ENCODE peak calls at places on chromosomes 4 and X, in six cellular contexts. One of them, this sample, is unnamed.

GRCh38 chr4:60089546-60090273 is 1110.4 kb upstream of the ADGRL3 start:
- DNase-seq in CD14-positive monocyte: no peak
- DNase-seq in left ventricle myocardium inferior: no peak
- DNase-seq in AG10803: no peak
- DNase-seq in type B pancreatic cell: no peak
- DNase-seq in brain microvascular endothelial cell: no peak
- DNase-seq in this sample: no peak

GRCh38 chr4:88706574-88706973 is 8.9 kb upstream of the NAP1L5 start:
- DNase-seq in CD14-positive monocyte: no peak
- DNase-seq in left ventricle myocardium inferior: no peak
- DNase-seq in brain microvascular endothelial cell: peak
- DNase-seq in AG10803: peak
- DNase-seq in type B pancreatic cell: no peak
- DNase-seq in this sample: no peak

GRCh38 chrX:49029876-49030275 is 13.3 kb downstream of the TFE3 start:
- DNase-seq in brain microvascular endothelial cell: no peak
- DNase-seq in type B pancreatic cell: no peak
- DNase-seq in CD14-positive monocyte: no peak
- DNase-seq in AG10803: no peak
- DNase-seq in left ventricle myocardium inferior: no peak
- DNase-seq in this sample: no peak

GRCh38 chrX:39859991-39860861 is 237.5 kb downstream of the BCOR start:
- DNase-seq in AG10803: peak
- DNase-seq in CD14-positive monocyte: no peak
- DNase-seq in left ventricle myocardium inferior: no peak
- DNase-seq in type B pancreatic cell: no peak
- DNase-seq in brain microvascular endothelial cell: peak
- DNase-seq in this sample: peak

GRCh38 chr4:34953145-34953799 is 1291.0 kb downstream of the ARAP2 start:
- DNase-seq in brain microvascular endothelial cell: no peak
- DNase-seq in type B pancreatic cell: no peak
- DNase-seq in left ventricle myocardium inferior: no peak
- DNase-seq in CD14-positive monocyte: no peak
- DNase-seq in AG10803: no peak
- DNase-seq in this sample: no peak

GRCh38 chr4:88643932-88644331 is 51.7 kb downstream of the HERC3 start:
- DNase-seq in CD14-positive monocyte: no peak
- DNase-seq in left ventricle myocardium inferior: no peak
- DNase-seq in type B pancreatic cell: no peak
- DNase-seq in AG10803: no peak
- DNase-seq in brain microvascular endothelial cell: no peak
- DNase-seq in this sample: no peak

GRCh38 chr4:82678046-82678445 is 116.3 kb upstream of the TMEM150C start:
- DNase-seq in CD14-positive monocyte: no peak
- DNase-seq in AG10803: no peak
- DNase-seq in type B pancreatic cell: no peak
- DNase-seq in left ventricle myocardium inferior: no peak
- DNase-seq in brain microvascular endothelial cell: no peak
- DNase-seq in this sample: no peak

GRCh38 chr4:25310066-25310824 is 2.3 kb upstream of the ZCCHC4 start:
- DNase-seq in type B pancreatic cell: no peak
- DNase-seq in brain microvascular endothelial cell: no peak
- DNase-seq in AG10803: no peak
- DNase-seq in left ventricle myocardium inferior: no peak
- DNase-seq in CD14-positive monocyte: no peak
- DNase-seq in this sample: no peak

GRCh38 chr4:77310931-77311330 is 153.9 kb downstream of the CCNG2 start:
- DNase-seq in AG10803: peak
- DNase-seq in type B pancreatic cell: no peak
- DNase-seq in left ventricle myocardium inferior: no peak
- DNase-seq in brain microvascular endothelial cell: no peak
- DNase-seq in CD14-positive monocyte: no peak
- DNase-seq in this sample: no peak

GRCh38 chr4:39043697-39044363 is 11.6 kb upstream of the TMEM156 start:
- DNase-seq in CD14-positive monocyte: no peak
- DNase-seq in left ventricle myocardium inferior: no peak
- DNase-seq in type B pancreatic cell: no peak
- DNase-seq in brain microvascular endothelial cell: peak
- DNase-seq in AG10803: no peak
- DNase-seq in this sample: no peak

GRCh38 chr4:10747186-10747585 is 62.6 kb upstream of the CLNK start:
- DNase-seq in CD14-positive monocyte: no peak
- DNase-seq in AG10803: no peak
- DNase-seq in brain microvascular endothelial cell: no peak
- DNase-seq in type B pancreatic cell: no peak
- DNase-seq in left ventricle myocardium inferior: no peak
- DNase-seq in this sample: no peak

GRCh38 chr4:85200106-85200505 is 233.6 kb upstream of the WDFY3 start:
- DNase-seq in brain microvascular endothelial cell: no peak
- DNase-seq in AG10803: no peak
- DNase-seq in left ventricle myocardium inferior: no peak
- DNase-seq in type B pancreatic cell: no peak
- DNase-seq in CD14-positive monocyte: no peak
- DNase-seq in this sample: no peak

GRCh38 chrX:38205037-38205436 is 15.6 kb downstream of the SRPX start:
- DNase-seq in type B pancreatic cell: no peak
- DNase-seq in brain microvascular endothelial cell: no peak
- DNase-seq in left ventricle myocardium inferior: no peak
- DNase-seq in AG10803: no peak
- DNase-seq in CD14-positive monocyte: no peak
- DNase-seq in this sample: no peak

DNA sequence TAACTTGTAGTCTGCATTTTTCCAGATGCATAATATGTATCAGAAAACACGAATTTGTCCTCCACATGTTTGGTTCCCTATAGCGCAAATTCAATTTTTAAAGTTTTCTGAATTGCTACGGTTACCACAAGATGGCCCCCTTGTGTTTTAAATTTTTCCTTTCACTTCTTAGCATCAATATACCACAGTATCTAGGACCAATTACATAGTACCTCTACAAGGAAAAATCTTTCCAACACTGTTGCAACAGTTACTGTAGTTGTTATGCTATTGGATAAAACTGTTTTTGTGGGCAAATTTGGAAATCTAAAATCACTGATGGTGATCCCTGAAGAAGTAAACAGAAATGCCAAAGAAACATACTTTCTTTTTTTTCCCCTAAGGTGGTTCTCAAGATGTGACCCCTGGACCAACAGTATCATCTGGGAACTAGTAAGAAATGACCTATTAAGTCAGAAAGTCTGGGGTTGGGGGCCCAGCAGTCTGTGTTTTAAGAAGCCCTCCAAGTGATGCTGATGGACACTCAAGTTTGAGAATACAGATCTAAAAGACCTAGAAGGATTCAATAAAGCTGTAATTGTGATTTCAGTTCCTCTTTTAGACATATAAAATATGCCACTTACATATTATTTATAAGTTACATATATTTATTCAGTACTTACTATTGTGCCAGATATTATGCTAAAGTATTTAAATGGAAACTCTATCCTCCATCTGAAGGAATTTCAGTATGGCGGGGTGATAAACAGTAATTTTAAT is 3.1 kb downstream of the ZGRF1 start:
- DNase-seq in CD14-positive monocyte: no peak
- DNase-seq in type B pancreatic cell: no peak
- DNase-seq in AG10803: peak
- DNase-seq in left ventricle myocardium inferior: no peak
- DNase-seq in brain microvascular endothelial cell: no peak
- DNase-seq in this sample: no peak
- TF ChIP-seq CTCF in CD14-positive monocyte: peak
- TF ChIP-seq CTCF in type B pancreatic cell: peak
- TF ChIP-seq CTCF in AG10803: peak
- TF ChIP-seq CTCF in left ventricle myocardium inferior: peak
- TF ChIP-seq CTCF in brain microvascular endothelial cell: peak
- TF ChIP-seq CTCF in this sample: no peak

GRCh38 chrX:65537229-65537628 is 2.6 kb upstream of the LAS1L start:
- DNase-seq in left ventricle myocardium inferior: no peak
- DNase-seq in AG10803: peak
- DNase-seq in CD14-positive monocyte: no peak
- DNase-seq in brain microvascular endothelial cell: no peak
- DNase-seq in type B pancreatic cell: no peak
- DNase-seq in this sample: no peak

GRCh38 chrX:65532016-65532415 is 2.6 kb downstream of the LAS1L start:
- DNase-seq in type B pancreatic cell: no peak
- DNase-seq in brain microvascular endothelial cell: no peak
- DNase-seq in AG10803: no peak
- DNase-seq in CD14-positive monocyte: no peak
- DNase-seq in left ventricle myocardium inferior: no peak
- DNase-seq in this sample: no peak

GRCh38 chrX:65536291-65536690 is 1.7 kb upstream of the LAS1L start:
- DNase-seq in AG10803: no peak
- DNase-seq in brain microvascular endothelial cell: no peak
- DNase-seq in CD14-positive monocyte: no peak
- DNase-seq in left ventricle myocardium inferior: no peak
- DNase-seq in type B pancreatic cell: no peak
- DNase-seq in this sample: no peak

GRCh38 chrX:65528705-65529340 is 5.8 kb downstream of the LAS1L start:
- DNase-seq in AG10803: peak
- DNase-seq in type B pancreatic cell: no peak
- DNase-seq in CD14-positive monocyte: no peak
- DNase-seq in brain microvascular endothelial cell: peak
- DNase-seq in left ventricle myocardium inferior: no peak
- DNase-seq in this sample: peak

GRCh38 chrX:65534450-65535292 is at the start of gene LAS1L:
- DNase-seq in brain microvascular endothelial cell: peak
- DNase-seq in CD14-positive monocyte: peak
- DNase-seq in left ventricle myocardium inferior: peak
- DNase-seq in AG10803: peak
- DNase-seq in type B pancreatic cell: peak
- DNase-seq in this sample: peak
- TF ChIP-seq CTCF in brain microvascular endothelial cell: no peak
- TF ChIP-seq CTCF in CD14-positive monocyte: no peak
- TF ChIP-seq CTCF in left ventricle myocardium inferior: no peak
- TF ChIP-seq CTCF in AG10803: no peak
- TF ChIP-seq CTCF in type B pancreatic cell: no peak
- TF ChIP-seq CTCF in this sample: no peak

GRCh38 chr4:113684534-113685091 is 76.9 kb downstream of the CAMK2D start:
- DNase-seq in AG10803: peak
- DNase-seq in CD14-positive monocyte: no peak
- DNase-seq in left ventricle myocardium inferior: peak
- DNase-seq in type B pancreatic cell: no peak
- DNase-seq in brain microvascular endothelial cell: peak
- DNase-seq in this sample: no peak
- TF ChIP-seq CTCF in AG10803: peak
- TF ChIP-seq CTCF in CD14-positive monocyte: no peak
- TF ChIP-seq CTCF in left ventricle myocardium inferior: peak
- TF ChIP-seq CTCF in type B pancreatic cell: peak
- TF ChIP-seq CTCF in brain microvascular endothelial cell: peak
- TF ChIP-seq CTCF in this sample: no peak

GRCh38 chrX:151009582-151009981 is 26.4 kb downstream of the HMGB3 start:
- DNase-seq in AG10803: no peak
- DNase-seq in left ventricle myocardium inferior: no peak
- DNase-seq in CD14-positive monocyte: no peak
- DNase-seq in type B pancreatic cell: no peak
- DNase-seq in brain microvascular endothelial cell: no peak
- DNase-seq in this sample: no peak

GRCh38 chrX:151006410-151007109 is 23.4 kb downstream of the HMGB3 start:
- DNase-seq in CD14-positive monocyte: no peak
- DNase-seq in brain microvascular endothelial cell: no peak
- DNase-seq in type B pancreatic cell: no peak
- DNase-seq in left ventricle myocardium inferior: no peak
- DNase-seq in AG10803: no peak
- DNase-seq in this sample: no peak

GRCh38 chrX:151000901-151001301 is 17.8 kb downstream of the HMGB3 start:
- DNase-seq in brain microvascular endothelial cell: no peak
- DNase-seq in CD14-positive monocyte: no peak
- DNase-seq in type B pancreatic cell: no peak
- DNase-seq in left ventricle myocardium inferior: no peak
- DNase-seq in AG10803: peak
- DNase-seq in this sample: no peak

DNA sequence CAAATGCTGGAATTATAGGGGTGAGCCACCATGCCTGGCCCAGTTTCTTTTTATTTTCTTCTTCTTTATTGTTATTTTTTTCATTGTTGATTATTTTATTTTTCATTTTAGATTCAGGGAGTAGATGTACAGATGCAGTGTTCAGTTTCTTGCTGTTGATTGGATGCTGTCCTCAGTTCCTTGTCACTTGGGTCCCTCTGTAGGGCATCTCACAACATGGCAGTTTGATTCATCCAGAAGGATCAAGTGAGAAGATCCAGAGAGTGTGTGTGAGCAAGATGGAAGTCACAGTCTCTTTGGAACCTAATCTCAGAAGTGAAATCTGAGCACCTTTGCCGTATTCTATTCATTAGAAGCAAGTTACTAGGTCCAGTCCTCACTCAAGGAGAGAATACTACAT is 20.9 kb downstream of the HMGB3 start:
- DNase-seq in AG10803: peak
- DNase-seq in brain microvascular endothelial cell: no peak
- DNase-seq in CD14-positive monocyte: no peak
- DNase-seq in left ventricle myocardium inferior: no peak
- DNase-seq in type B pancreatic cell: no peak
- DNase-seq in this sample: no peak
- TF ChIP-seq CTCF in AG10803: peak
- TF ChIP-seq CTCF in brain microvascular endothelial cell: peak
- TF ChIP-seq CTCF in CD14-positive monocyte: no peak
- TF ChIP-seq CTCF in left ventricle myocardium inferior: peak
- TF ChIP-seq CTCF in type B pancreatic cell: no peak
- TF ChIP-seq CTCF in this sample: no peak

GRCh38 chrX:80223922-80224579 is 196.2 kb upstream of the TENT5D start:
- DNase-seq in CD14-positive monocyte: peak
- DNase-seq in AG10803: no peak
- DNase-seq in brain microvascular endothelial cell: no peak
- DNase-seq in type B pancreatic cell: no peak
- DNase-seq in left ventricle myocardium inferior: no peak
- DNase-seq in this sample: no peak
- TF ChIP-seq CTCF in CD14-positive monocyte: no peak
- TF ChIP-seq CTCF in AG10803: no peak
- TF ChIP-seq CTCF in brain microvascular endothelial cell: no peak
- TF ChIP-seq CTCF in type B pancreatic cell: no peak
- TF ChIP-seq CTCF in left ventricle myocardium inferior: no peak
- TF ChIP-seq CTCF in this sample: no peak

GRCh38 chr4:92600638-92601037 is 296.9 kb downstream of the GRID2 start:
- DNase-seq in type B pancreatic cell: no peak
- DNase-seq in brain microvascular endothelial cell: no peak
- DNase-seq in CD14-positive monocyte: no peak
- DNase-seq in AG10803: no peak
- DNase-seq in left ventricle myocardium inferior: no peak
- DNase-seq in this sample: no peak
- TF ChIP-seq CTCF in type B pancreatic cell: no peak
- TF ChIP-seq CTCF in brain microvascular endothelial cell: no peak
- TF ChIP-seq CTCF in CD14-positive monocyte: no peak
- TF ChIP-seq CTCF in AG10803: no peak
- TF ChIP-seq CTCF in left ventricle myocardium inferior: no peak
- TF ChIP-seq CTCF in this sample: no peak

GRCh38 chrX:150365051-150365952 is 2.2 kb downstream of the MAMLD1 start:
- DNase-seq in brain microvascular endothelial cell: peak
- DNase-seq in type B pancreatic cell: peak
- DNase-seq in AG10803: peak
- DNase-seq in CD14-positive monocyte: no peak
- DNase-seq in left ventricle myocardium inferior: peak
- DNase-seq in this sample: peak

GRCh38 chrX:150362599-150363481 is at the start of gene MAMLD1:
- DNase-seq in brain microvascular endothelial cell: peak
- DNase-seq in CD14-positive monocyte: peak
- DNase-seq in type B pancreatic cell: peak
- DNase-seq in left ventricle myocardium inferior: peak
- DNase-seq in AG10803: peak
- DNase-seq in this sample: peak

GRCh38 chrX:150364347-150365050 is 1.4 kb downstream of the MAMLD1 start:
- DNase-seq in AG10803: no peak
- DNase-seq in CD14-positive monocyte: no peak
- DNase-seq in left ventricle myocardium inferior: peak
- DNase-seq in brain microvascular endothelial cell: no peak
- DNase-seq in type B pancreatic cell: no peak
- DNase-seq in this sample: peak

GRCh38 chrX:150361777-150362351 is 1.3 kb upstream of the MAMLD1 start:
- DNase-seq in AG10803: no peak
- DNase-seq in brain microvascular endothelial cell: no peak
- DNase-seq in type B pancreatic cell: peak
- DNase-seq in left ventricle myocardium inferior: no peak
- DNase-seq in CD14-positive monocyte: no peak
- DNase-seq in this sample: peak

GRCh38 chrX:150363561-150364346 is 637 bp downstream of the MAMLD1 start:
- DNase-seq in CD14-positive monocyte: no peak
- DNase-seq in brain microvascular endothelial cell: no peak
- DNase-seq in left ventricle myocardium inferior: peak
- DNase-seq in type B pancreatic cell: no peak
- DNase-seq in AG10803: peak
- DNase-seq in this sample: peak
- TF ChIP-seq CTCF in CD14-positive monocyte: no peak
- TF ChIP-seq CTCF in brain microvascular endothelial cell: peak
- TF ChIP-seq CTCF in left ventricle myocardium inferior: no peak
- TF ChIP-seq CTCF in type B pancreatic cell: no peak
- TF ChIP-seq CTCF in AG10803: peak
- TF ChIP-seq CTCF in this sample: no peak